ENCODE peak calls at places on chromosome 2, in nine cellular contexts. R is hippocampal formation; G is GF-D8; J is substantia nigra; O is astrocyte; H is GM10248; V is omental fat pad; U is stimulated activated naive CD8-positive, alpha-beta T cell treated with anti-CD3 and anti-CD28 coated beads, Interleukin-15, Interleukin-2, amounts not matched to agents 100 U/mL and 50 U/mL, for 24 hours; Y is NCI-H69. I is an unnamed sample.

GRCh38 chr2:39620067-39620466 is 45.6 kb upstream of the TMEM178A start:
- DNase-seq in U (peak), G (peak), O (peak), V (peak), H (no peak), Y (peak), R (no peak), J (no peak), I (no peak)

GRCh38 chr2:68839260-68839833 is 31.9 kb downstream of the BMP10 start:
- DNase-seq in V (no peak), J (no peak), Y (peak), G (no peak), U (peak), O (no peak), R (no peak), H (peak), I (no peak)

GRCh38 chr2:70403267-70404053 is 101.6 kb upstream of the FAM136A start:
- DNase-seq in J (no peak), H (no peak), U (no peak), R (no peak), Y (peak), O (no peak), V (no peak), G (no peak), I (no peak)

GRCh38 chr2:96521219-96521618 is 15.3 kb upstream of the ARID5A start:
- DNase-seq in H (no peak), R (no peak), V (no peak), G (no peak), J (no peak), Y (no peak), O (no peak), U (no peak), I (no peak)

GRCh38 chr2:219613671-219614070 is 13.8 kb upstream of the SLC4A3 start:
- DNase-seq in Y (no peak), U (no peak), J (no peak), V (no peak), H (no peak), O (no peak), R (no peak), G (no peak), I (no peak)

GRCh38 chr2:164808776-164809175 is 32.8 kb downstream of the COBLL1 start:
- DNase-seq in R (no peak), O (peak), H (no peak), V (no peak), J (no peak), Y (no peak), G (no peak), U (no peak), I (no peak)

GRCh38 chr2:5666798-5667197 is 25.4 kb upstream of the SOX11 start:
- DNase-seq in V (no peak), J (no peak), U (no peak), O (peak), H (no peak), Y (peak), R (no peak), G (no peak), I (no peak)

GRCh38 chr2:3483227-3483985 is 35.9 kb downstream of the ADI1 start:
- DNase-seq in G (no peak), V (no peak), U (no peak), R (no peak), Y (no peak), J (peak), H (no peak), O (peak), I (no peak)

GRCh38 chr2:152646264-152646663 is 71.0 kb downstream of the PRPF40A start:
- DNase-seq in J (no peak), Y (no peak), U (no peak), H (no peak), O (no peak), G (no peak), V (no peak), R (no peak), I (no peak)

GRCh38 chr2:188478724-188479123 is 187.1 kb downstream of the GULP1 start:
- DNase-seq in H (no peak), Y (peak), O (no peak), V (no peak), J (no peak), G (no peak), R (no peak), U (no peak), I (no peak)

GRCh38 chr2:11446733-11447248 is 19.2 kb downstream of the E2F6 start:
- DNase-seq in R (peak), J (peak), O (peak), Y (peak), V (no peak), U (peak), H (peak), G (no peak), I (no peak)

GRCh38 chr2:51213826-51214225 is 181.9 kb upstream of the NRXN1 start:
- DNase-seq in O (peak), U (no peak), J (no peak), G (no peak), V (no peak), R (no peak), Y (no peak), H (no peak), I (no peak)

GRCh38 chr2:25042321-25043240 is 705 bp downstream of the EFR3B start:
- DNase-seq in J (peak), V (no peak), R (no peak), G (no peak), Y (peak), O (peak), H (peak), U (peak), I (no peak)

GRCh38 chr2:96665083-96665569 is 22.6 kb downstream of the FER1L5 start:
- DNase-seq in J (no peak), G (peak), U (no peak), R (no peak), H (no peak), Y (no peak), O (peak), V (no peak), I (no peak)

GRCh38 chr2:45850558-45850957 is 199.1 kb downstream of the PRKCE start:
- DNase-seq in H (no peak), O (no peak), J (no peak), V (no peak), U (no peak), Y (peak), G (no peak), R (no peak), I (no peak)

GRCh38 chr2:115160523-115161521 is 718.4 kb downstream of the DPP10 start:
- DNase-seq in O (no peak), J (no peak), U (no peak), Y (peak), R (peak), G (peak), V (no peak), H (no peak), I (no peak)

GRCh38 chr2:8149985-8150547 is 531.8 kb upstream of the ID2 start:
- DNase-seq in R (no peak), U (no peak), V (no peak), G (no peak), Y (no peak), J (no peak), O (peak), H (no peak), I (no peak)

GRCh38 chr2:23548143-23548769 is 163.3 kb downstream of the KLHL29 start:
- DNase-seq in U (no peak), H (no peak), J (no peak), G (no peak), Y (peak), V (no peak), O (no peak), R (no peak), I (no peak)

GRCh38 chr2:233209117-233209977 is 42.1 kb upstream of the ATG16L1 start:
- DNase-seq in U (no peak), R (peak), O (peak), V (no peak), Y (peak), G (no peak), J (no peak), H (no peak), I (no peak)

GRCh38 chr2:133369896-133370295 is 198.4 kb downstream of the NCKAP5 start:
- DNase-seq in G (no peak), J (no peak), U (no peak), O (no peak), R (no peak), V (no peak), H (no peak), Y (no peak), I (no peak)

GRCh38 chr2:234502285-234502918 is 5.5 kb upstream of the ARL4C start:
- DNase-seq in O (peak), U (no peak), R (no peak), H (no peak), J (no peak), G (no peak), V (no peak), Y (peak), I (no peak)

GRCh38 chr2:23069935-23070334 is 315.0 kb upstream of the KLHL29 start:
- DNase-seq in R (no peak), V (no peak), H (no peak), G (no peak), O (no peak), J (no peak), Y (peak), U (no peak), I (no peak)

GRCh38 chr2:45950606-45951005 is 299.1 kb downstream of the PRKCE start:
- DNase-seq in O (no peak), U (no peak), Y (no peak), R (no peak), V (no peak), G (no peak), J (no peak), H (no peak), I (no peak)

GRCh38 chr2:21260316-21260715 is 136.5 kb downstream of the TDRD15 start:
- DNase-seq in U (no peak), J (no peak), V (no peak), H (no peak), R (no peak), G (no peak), Y (peak), O (no peak), I (no peak)

I was measured in C1 segment of cervical spinal cord.